ENCODE peak calls at places on chromosome 10, in five cellular contexts. M is stomach; J is hypothalamus; T is naive thymus-derived CD8-positive, alpha-beta T cell; N is LoVo. I is an unnamed sample.
A peak's percentile ranks its signal among the peaks of the same experiment; 100 is the strongest.

GRCh38 chr10:10796061-10796773 is 221.5 kb upstream of the CELF2 start:
- DNase-seq in M (no peak), J (no peak), T (no peak), N (no peak), I (no peak)

GRCh38 chr10:124541076-124541903 is 79.7 kb downstream of the LHPP start:
- DNase-seq in M (no peak), J (no peak), T (no peak), N (no peak), I (no peak)

GRCh38 chr10:80480852-80481251 is 26.7 kb downstream of the TSPAN14 start:
- DNase-seq in M (no peak), J (no peak), T (no peak), N (no peak), I (no peak)

GRCh38 chr10:50637003-50637579 is 13.3 kb upstream of the SGMS1 start:
- DNase-seq in M (no peak), J (no peak), T (no peak), N (no peak), I (no peak)

GRCh38 chr10:82321734-82322133 is 446.7 kb downstream of the NRG3 start:
- DNase-seq in M (no peak), J (no peak), T (no peak), N (no peak), I (no peak)

GRCh38 chr10:47365561-47365960 is 17.4 kb downstream of the RBP3 start:
- DNase-seq in M (peak; percentile 8), J (no peak), T (no peak), N (no peak), I (no peak)

GRCh38 chr10:89062861-89063260 is 72.3 kb downstream of the FAS start:
- DNase-seq in M (peak; percentile 26), J (peak; percentile 4), T (no peak), N (no peak), I (no peak)

GRCh38 chr10:34292178-34292565 is 522.9 kb downstream of the PARD3 start:
- DNase-seq in M (no peak), J (no peak), T (no peak), N (no peak), I (no peak)

GRCh38 chr10:42984761-42985325 is 92.0 kb upstream of the RET start:
- DNase-seq in M (peak; percentile 18), J (no peak), T (no peak), N (no peak), I (no peak)

GRCh38 chr10:126459878-126460481 is 71.7 kb upstream of the ADAM12 start:
- DNase-seq in M (no peak), J (no peak), T (no peak), N (peak; percentile 69), I (peak; percentile 55)

GRCh38 chr10:119667562-119668328 is 16.6 kb downstream of the BAG3 start:
- DNase-seq in M (peak; percentile 74), J (peak; percentile 51), T (no peak), N (no peak), I (peak; percentile 98)

GRCh38 chr10:116522803-116523381 is 22.8 kb upstream of the PNLIP start:
- DNase-seq in M (no peak), J (no peak), T (no peak), N (no peak), I (no peak)

GRCh38 chr10:75019360-75019759 is 92.1 kb upstream of the SAMD8 start:
- DNase-seq in M (no peak), J (no peak), T (peak; percentile 47), N (no peak), I (peak; percentile 8)

GRCh38 chr10:4041531-4042096 is 256.6 kb upstream of the KLF6 start:
- DNase-seq in M (no peak), J (no peak), T (no peak), N (no peak), I (no peak)

GRCh38 chr10:30371954-30372353 is 22.9 kb upstream of the MTPAP start:
- DNase-seq in M (no peak), J (no peak), T (no peak), N (no peak), I (no peak)